ENCODE peak calls at places on chromosome 5, in nine cellular contexts. I is fibroblast of pulmonary artery; E is CD8-positive, alpha-beta T cell; V is GM23248; Y is tibial artery; N is choroid plexus epithelial cell; P is heart right ventricle; F is AG09309; H is BJ. Z is an unnamed sample.

GRCh38 chr5:75037106-75037505 is 15.3 kb downstream of the GCNT4 start:
- DNase-seq in I (peak; percentile 61), E (no peak), V (peak; percentile 93), Y (no peak), N (peak; percentile 78), P (no peak), F (peak; percentile 46), H (peak; percentile 67), Z (no peak)

GRCh38 chr5:141869514-141869913 is 8.7 kb downstream of the PCDH1 start:
- DNase-seq in I (no peak), E (no peak), V (peak; percentile 31), Y (no peak), N (no peak), P (no peak), F (no peak), H (no peak), Z (no peak)

GRCh38 chr5:1594336-1595106 is 70.8 kb upstream of the LPCAT1 start:
- DNase-seq in I (peak; percentile 61), E (peak; percentile 89), V (peak; percentile 44), Y (peak; percentile 34), N (no peak), P (peak; percentile 82), F (no peak), H (no peak), Z (peak; percentile 94)

GRCh38 chr5:124639095-124639665 is 107.3 kb downstream of the ZNF608 start:
- DNase-seq in I (no peak), E (no peak), V (no peak), Y (no peak), N (no peak), P (no peak), F (no peak), H (no peak), Z (no peak)

GRCh38 chr5:78287833-78288232 is 6.7 kb downstream of the AP3B1 start:
- DNase-seq in I (peak; percentile 77), E (no peak), V (peak; percentile 94), Y (no peak), N (peak; percentile 85), P (no peak), F (peak; percentile 17), H (peak; percentile 38), Z (no peak)

GRCh38 chr5:175288048-175288621 is 155.8 kb downstream of the DRD1 start:
- DNase-seq in I (peak; percentile 2), E (no peak), V (peak; percentile 43), Y (no peak), N (peak; percentile 22), P (no peak), F (peak; percentile 85), H (no peak), Z (no peak)

GRCh38 chr5:135212361-135213033 is 178.5 kb upstream of the PITX1 start:
- DNase-seq in I (no peak), E (no peak), V (no peak), Y (no peak), N (no peak), P (no peak), F (no peak), H (no peak), Z (no peak)

GRCh38 chr5:173572431-173573125 is 43.9 kb downstream of the BOD1 start:
- DNase-seq in I (no peak), E (no peak), V (peak; percentile 17), Y (no peak), N (no peak), P (no peak), F (no peak), H (no peak), Z (no peak)

GRCh38 chr5:142840591-142840990 is 70.4 kb downstream of the ARHGAP26 start:
- DNase-seq in I (no peak), E (no peak), V (no peak), Y (no peak), N (no peak), P (no peak), F (no peak), H (no peak), Z (no peak)

GRCh38 chr5:113546711-113547159 is 33.2 kb downstream of the YTHDC2 start:
- DNase-seq in I (peak; percentile 39), E (no peak), V (peak; percentile 80), Y (no peak), N (peak; percentile 69), P (no peak), F (peak; percentile 68), H (peak; percentile 40), Z (no peak)

GRCh38 chr5:133934822-133935793 is 33.3 kb downstream of the C5orf15 start:
- DNase-seq in I (no peak), E (no peak), V (no peak), Y (no peak), N (no peak), P (no peak), F (no peak), H (no peak), Z (no peak)

GRCh38 chr5:140239939-140240700 is 62.8 kb downstream of the PFDN1 start:
- DNase-seq in I (peak; percentile 73), E (peak; percentile 56), V (peak; percentile 82), Y (peak; percentile 59), N (peak; percentile 74), P (peak; percentile 57), F (no peak), H (no peak), Z (peak; percentile 80)

GRCh38 chr5:153896701-153897100 is 142.0 kb downstream of the FAM114A2 start:
- DNase-seq in I (peak; percentile 17), E (no peak), V (peak; percentile 65), Y (peak; percentile 22), N (peak; percentile 66), P (no peak), F (peak; percentile 50), H (peak; percentile 47), Z (no peak)

GRCh38 chr5:135465391-135466122 is 13.4 kb upstream of the TIFAB start:
- DNase-seq in I (no peak), E (no peak), V (no peak), Y (no peak), N (no peak), P (no peak), F (no peak), H (no peak), Z (no peak)

GRCh38 chr5:76789991-76790571 is 28.7 kb upstream of the F2RL1 start:
- DNase-seq in I (peak; percentile 72), E (no peak), V (peak; percentile 86), Y (no peak), N (peak; percentile 50), P (no peak), F (no peak), H (no peak), Z (no peak)

GRCh38 chr5:180291234-180291940 is 496 bp downstream of the MAPK9 start:
- DNase-seq in I (no peak), E (no peak), V (no peak), Y (no peak), N (peak; percentile 12), P (peak; percentile 31), F (no peak), H (no peak), Z (peak; percentile 49)

GRCh38 chr5:34944460-34945047 is 15.2 kb downstream of the DNAJC21 start:
- DNase-seq in I (no peak), E (no peak), V (no peak), Y (no peak), N (no peak), P (no peak), F (no peak), H (no peak), Z (no peak)

GRCh38 chr5:102910240-102911226 is 155.4 kb downstream of the PAM start:
- DNase-seq in I (no peak), E (no peak), V (peak; percentile 81), Y (no peak), N (peak; percentile 26), P (no peak), F (peak; percentile 32), H (peak; percentile 44), Z (no peak)

GRCh38 chr5:173333900-173334685 is 5.9 kb upstream of the STC2 start:
- DNase-seq in I (peak; percentile 90), E (no peak), V (peak; percentile 72), Y (no peak), N (peak; percentile 85), P (no peak), F (peak; percentile 59), H (no peak), Z (no peak)

GRCh38 chr5:174737335-174737734 is 13.0 kb downstream of the MSX2 start:
- DNase-seq in I (no peak), E (no peak), V (peak; percentile 35), Y (no peak), N (no peak), P (no peak), F (no peak), H (no peak), Z (no peak)

GRCh38 chr5:142826741-142827492 is 56.7 kb downstream of the ARHGAP26 start:
- DNase-seq in I (peak; percentile 75), E (peak; percentile 20), V (peak; percentile 73), Y (no peak), N (peak; percentile 77), P (no peak), F (no peak), H (no peak), Z (no peak)

GRCh38 chr5:157665467-157666085 is 5.8 kb upstream of the C5orf52 start:
- DNase-seq in I (peak; percentile 91), E (no peak), V (peak; percentile 85), Y (no peak), N (peak; percentile 86), P (no peak), F (peak; percentile 65), H (peak; percentile 38), Z (no peak)

DNA sequence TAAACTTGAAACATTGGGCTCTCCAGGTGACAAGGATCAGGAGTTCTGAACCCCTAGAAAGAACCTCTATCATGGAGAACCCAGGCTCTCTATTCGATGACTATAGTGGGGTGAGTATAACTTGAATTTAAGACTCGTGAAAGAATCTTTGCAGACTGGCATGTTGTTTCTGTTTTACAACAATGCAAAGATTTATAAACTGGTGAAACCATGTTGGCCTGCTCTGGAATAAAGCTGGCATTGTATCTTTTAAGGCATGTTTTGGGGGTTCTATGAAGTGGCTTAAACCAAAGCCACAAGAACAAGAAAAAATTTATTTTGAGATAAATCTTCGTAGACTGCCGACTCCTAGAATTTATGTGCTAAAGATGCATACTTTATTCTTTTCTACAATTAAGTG is 9.8 kb upstream of the GDNF start:
- DNase-seq in I (no peak), E (no peak), V (no peak), Y (no peak), N (no peak), P (no peak), F (no peak), H (no peak), Z (no peak)
- H3K4me3 ChIP-seq in I (no peak overlapping the region), E (no peak overlapping the region), V (no peak overlapping the region), Y (no peak overlapping the region), N (no peak overlapping the region), P (no peak overlapping the region), F (no peak overlapping the region), H (no peak overlapping the region), Z (no peak overlapping the region)

GRCh38 chr5:149172261-149172660 is 31.0 kb downstream of the ABLIM3 start:
- DNase-seq in I (peak; percentile 49), E (no peak), V (peak; percentile 93), Y (no peak), N (peak; percentile 79), P (no peak), F (peak; percentile 28), H (peak; percentile 49), Z (no peak)
- H3K4me3 ChIP-seq in I (no peak overlapping the region), E (no peak overlapping the region), V (peak overlapping the region; percentile 36), Y (no peak overlapping the region), N (no peak overlapping the region), P (no peak overlapping the region), F (no peak overlapping the region), H (no peak overlapping the region), Z (no peak overlapping the region)

GRCh38 chr5:145938699-145939531 is 2.5 kb downstream of the SH3RF2 start:
- DNase-seq in I (no peak), E (no peak), V (no peak), Y (no peak), N (no peak), P (no peak), F (no peak), H (no peak), Z (no peak)
- H3K4me3 ChIP-seq in I (no peak overlapping the region), E (no peak overlapping the region), V (no peak overlapping the region), Y (no peak overlapping the region), N (no peak overlapping the region), P (no peak overlapping the region), F (no peak overlapping the region), H (no peak overlapping the region), Z (no peak overlapping the region)

GRCh38 chr5:14775857-14776256 is 95.7 kb downstream of the ANKH start:
- DNase-seq in I (peak; percentile 34), E (no peak), V (peak; percentile 60), Y (peak; percentile 24), N (no peak), P (peak; percentile 30), F (peak; percentile 10), H (no peak), Z (no peak)
- H3K4me3 ChIP-seq in I (no peak overlapping the region), E (no peak overlapping the region), V (no peak overlapping the region), Y (no peak overlapping the region), N (no peak overlapping the region), P (no peak overlapping the region), F (no peak overlapping the region), H (no peak overlapping the region), Z (no peak overlapping the region)

Z was measured in BE2C.